ENCODE peak calls at places on chromosome 14, in six cellular contexts. U is H7; I is fibroblast of mammary gland; L is WTC11; Y is thoracic aorta; F is central memory CD4-positive, alpha-beta T cell. N is an unnamed sample.

GRCh38 chr14:100237735-100238418 is 1.1 kb upstream of the YY1 start:
- DNase-seq in I (peak; percentile 49), F (peak; percentile 24), Y (no peak), L (peak; percentile 60), U (peak; percentile 77), N (peak; percentile 31)

GRCh38 chr14:77139540-77140342 is 1.9 kb downstream of the ZDHHC22 start:
- DNase-seq in I (peak; percentile 8), L (peak; percentile 90), U (peak; percentile 97), F (peak; percentile 15), Y (no peak), N (no peak)

GRCh38 chr14:75144944-75145343 is 18.1 kb upstream of the NEK9 start:
- DNase-seq in I (no peak), F (peak; percentile 6), L (no peak), Y (no peak), U (no peak), N (no peak)

GRCh38 chr14:91835197-91835919 is 32.0 kb downstream of the TC2N start:
- DNase-seq in U (no peak), I (no peak), L (no peak), Y (no peak), F (peak; percentile 50), N (no peak)

GRCh38 chr14:76050797-76051392 is 65.3 kb downstream of the IFT43 start:
- DNase-seq in U (peak; percentile 68), Y (no peak), L (peak; percentile 61), F (peak; percentile 40), I (peak; percentile 68), N (peak; percentile 33)

GRCh38 chr14:106044515-106044914 is 518.1 kb downstream of the TMEM121 start:
- DNase-seq in L (no peak), Y (no peak), F (no peak), U (no peak), I (no peak), N (no peak)

GRCh38 chr14:33412450-33412849 is 473.8 kb downstream of the NPAS3 start:
- DNase-seq in Y (no peak), U (no peak), L (no peak), F (no peak), I (no peak), N (no peak)

GRCh38 chr14:70343141-70343540 is 16.3 kb downstream of the COX16 start:
- DNase-seq in U (no peak), I (no peak), Y (no peak), L (no peak), F (no peak), N (no peak)

GRCh38 chr14:53032161-53032803 is 81.4 kb upstream of the FERMT2 start:
- DNase-seq in U (no peak), L (no peak), F (no peak), I (peak; percentile 86), Y (no peak), N (no peak)

GRCh38 chr14:56555921-56556570 is 23.6 kb upstream of the TMEM260 start:
- DNase-seq in I (peak; percentile 53), L (no peak), U (peak; percentile 26), Y (no peak), F (no peak), N (no peak)

GRCh38 chr14:106185837-106186233 is 659.5 kb downstream of the TMEM121 start:
- DNase-seq in F (peak; percentile 67), Y (no peak), U (no peak), I (no peak), L (no peak), N (peak; percentile 56)

GRCh38 chr14:54348001-54348611 is 48.7 kb upstream of the CDKN3 start:
- DNase-seq in U (peak; percentile 44), I (peak; percentile 53), Y (no peak), F (no peak), L (no peak), N (no peak)

GRCh38 chr14:57848786-57849185 is 17.1 kb downstream of the SLC35F4 start:
- DNase-seq in F (no peak), I (peak; percentile 69), Y (no peak), L (no peak), U (no peak), N (no peak)

GRCh38 chr14:61322011-61322798 is 826 bp downstream of the PRKCH start:
- DNase-seq in I (no peak), Y (no peak), L (peak; percentile 27), U (peak; percentile 55), F (no peak), N (no peak)

GRCh38 chr14:51860836-51861583 is 598 bp downstream of the GNG2 start:
- DNase-seq in Y (no peak), F (no peak), U (peak; percentile 16), L (no peak), I (peak; percentile 62), N (no peak)

GRCh38 chr14:88352299-88353097 is 29.4 kb upstream of the KCNK10 start:
- DNase-seq in I (peak; percentile 6), F (no peak), U (no peak), L (no peak), Y (no peak), N (no peak)

GRCh38 chr14:88289214-88289613 is 33.9 kb downstream of the KCNK10 start:
- DNase-seq in Y (no peak), L (no peak), F (no peak), U (no peak), I (no peak), N (no peak)

GRCh38 chr14:68634346-68634745 is 158.5 kb downstream of the ZFP36L1 start:
- DNase-seq in Y (no peak), F (no peak), U (peak; percentile 51), I (no peak), L (no peak), N (no peak)

GRCh38 chr14:56423591-56423991 is 156.0 kb upstream of the TMEM260 start:
- DNase-seq in L (no peak), F (no peak), U (no peak), I (peak; percentile 55), Y (no peak), N (no peak)

GRCh38 chr14:95765016-95765415 is 51.1 kb upstream of the TCL1A start:
- DNase-seq in F (no peak), U (no peak), Y (no peak), I (no peak), L (no peak), N (no peak)